ENCODE peak calls at places on chromosomes 3 and 15, in five cellular contexts. O, D, W, C and X are unnamed samples.

GRCh38 chr3:195253981-195254432 is 17.0 kb downstream of the XXYLT1 start:
- DNase-seq in C (no peak), D (no peak), W (no peak), O (no peak), X (no peak)

GRCh38 chr3:141399200-141399599 is 30.9 kb downstream of the ZBTB38 start:
- DNase-seq in O (no peak), C (no peak), D (no peak), W (no peak), X (no peak)

GRCh38 chr3:80993241-80993945 is 768.1 kb downstream of the GBE1 start:
- DNase-seq in O (no peak), W (no peak), C (no peak), D (no peak), X (no peak)

GRCh38 chr3:81985996-81986723 is 224.7 kb upstream of the GBE1 start:
- DNase-seq in D (no peak), C (no peak), W (no peak), O (no peak), X (no peak)

GRCh38 chr3:50586763-50587070 is 17.4 kb downstream of the HEMK1 start:
- DNase-seq in W (no peak), C (no peak), D (no peak), O (no peak), X (no peak)

GRCh38 chr15:82105458-82106205 is 59.8 kb upstream of the MEX3B start:
- DNase-seq in C (peak; percentile 65), O (no peak), D (no peak), W (no peak), X (peak; percentile 40)

GRCh38 chr3:120172070-120172469 is 77.8 kb upstream of the GSK3B start:
- DNase-seq in O (no peak), D (no peak), W (no peak), C (no peak), X (peak; percentile 20)

GRCh38 chr3:37028329-37028728 is 35.0 kb downstream of the MLH1 start:
- DNase-seq in D (no peak), C (no peak), O (no peak), W (no peak), X (peak; percentile 75)

GRCh38 chr3:196502775-196503181 is 790 bp downstream of the RNF168 start:
- DNase-seq in D (peak; percentile 33), W (peak; percentile 64), C (peak; percentile 49), O (peak; percentile 54), X (peak; percentile 51)

GRCh38 chr15:70160267-70160666 is 62.5 kb upstream of the TLE3 start:
- DNase-seq in D (no peak), C (peak; percentile 66), O (no peak), W (no peak), X (no peak)

GRCh38 chr3:94336076-94336741 is 273.3 kb downstream of the NSUN3 start:
- DNase-seq in O (peak; percentile 1), W (peak; percentile 26), D (no peak), C (no peak), X (no peak)

GRCh38 chr15:100098705-100099104 is 243.1 kb downstream of the ADAMTS17 start:
- DNase-seq in O (no peak), W (no peak), C (no peak), D (no peak), X (no peak)

GRCh38 chr15:50798684-50799083 is 33.2 kb upstream of the SPPL2A start:
- DNase-seq in D (no peak), W (no peak), C (no peak), O (no peak), X (no peak)

GRCh38 chr3:10933958-10934481 is 58.5 kb upstream of the SLC6A1 start:
- DNase-seq in C (peak; percentile 31), D (no peak), W (peak; percentile 4), O (no peak), X (no peak)

GRCh38 chr3:52176951-52177700 is 20.8 kb upstream of the ALAS1 start:
- DNase-seq in W (no peak), D (no peak), C (no peak), O (no peak), X (peak; percentile 60)

GRCh38 chr3:113271189-113271588 is 59.8 kb downstream of the BOC start:
- DNase-seq in C (no peak), W (no peak), D (no peak), O (no peak), X (no peak)

GRCh38 chr3:112097378-112097777 is 11.2 kb downstream of the C3orf52 start:
- DNase-seq in W (peak; percentile 97), C (no peak), O (no peak), D (no peak), X (no peak)

GRCh38 chr3:114323546-114324254 is 29.9 kb downstream of the TIGIT start:
- DNase-seq in O (no peak), W (no peak), C (no peak), D (no peak), X (no peak)

GRCh38 chr15:70324001-70324974 is 226.6 kb upstream of the TLE3 start:
- DNase-seq in O (no peak), C (no peak), D (no peak), W (peak; percentile 39), X (no peak)

GRCh38 chr3:23028294-23028693 is 174.8 kb upstream of the UBE2E2 start:
- DNase-seq in C (no peak), W (no peak), O (no peak), D (no peak), X (no peak)

GRCh38 chr3:18758047-18758704 is 333.0 kb upstream of the SATB1 start:
- DNase-seq in C (no peak), W (no peak), D (no peak), O (peak; percentile 90), X (peak; percentile 14)

GRCh38 chr15:57436961-57437360 is 60.7 kb downstream of the CGNL1 start:
- DNase-seq in D (no peak), C (no peak), W (no peak), O (no peak), X (peak; percentile 66)

GRCh38 chr15:33243869-33244268 is 49.4 kb upstream of the FMN1 start:
- DNase-seq in C (no peak), D (no peak), W (no peak), O (no peak), X (no peak)

GRCh38 chr3:111737712-111738097 is 121.4 kb upstream of the PHLDB2 start:
- DNase-seq in C (no peak), W (peak; percentile 92), D (no peak), O (no peak), X (peak; percentile 32)

GRCh38 chr3:119826714-119827113 is 44.8 kb downstream of the NR1I2 start:
- DNase-seq in W (no peak), O (no peak), D (no peak), C (no peak), X (no peak)

GRCh38 chr15:76335851-76336253 is 721 bp upstream of the ISL2 start:
- DNase-seq in C (no peak), O (peak; percentile 46), W (no peak), D (no peak), X (no peak)

GRCh38 chr15:29454506-29454905 is 184.9 kb upstream of the NSMCE3 start:
- DNase-seq in O (no peak), D (no peak), W (no peak), C (no peak), X (no peak)

GRCh38 chr15:70582143-70582945 is 181.0 kb downstream of the UACA start:
- DNase-seq in W (peak; percentile 51), O (no peak), D (no peak), C (no peak), X (no peak)

GRCh38 chr3:12139111-12139511 is 19.6 kb downstream of the TIMP4 start:
- DNase-seq in O (peak; percentile 6), C (no peak), W (peak; percentile 54), D (no peak), X (peak; percentile 9)

GRCh38 chr15:78933187-78934062 is 11.4 kb downstream of the CTSH start:
- DNase-seq in C (no peak), D (no peak), W (no peak), O (no peak), X (no peak)

GRCh38 chr3:155420869-155421486 is 127.5 kb upstream of the STRIT1 start:
- DNase-seq in O (peak; percentile 11), D (no peak), W (no peak), C (no peak), X (no peak)

GRCh38 chr3:65732060-65732933 is 306.4 kb downstream of the MAGI1 start:
- DNase-seq in W (peak; percentile 41), C (no peak), O (peak; percentile 49), D (no peak), X (no peak)

GRCh38 chr15:48811325-48811938 is 563 bp upstream of the CEP152 start:
- DNase-seq in D (no peak), W (no peak), C (no peak), O (peak; percentile 28), X (no peak)